ENCODE peak calls at places on chromosomes 6 and 20, in nine cellular contexts. One of them, this sample, is unnamed.

GRCh38 chr6:138821519-138821918 is 25.6 kb downstream of the ECT2L start:
- DNase-seq in posterior cingulate gyrus: no peak
- DNase-seq in heart right ventricle: no peak
- DNase-seq in ELF-1: no peak
- DNase-seq in amniotic stem cell: no peak
- DNase-seq in transverse colon: no peak
- DNase-seq in MM.1S: no peak
- DNase-seq in T-helper 2 cell: no peak
- DNase-seq in GM03348: no peak
- DNase-seq in this sample: no peak

GRCh38 chr6:169249057-169249456 is 4.6 kb downstream of the THBS2 start:
- DNase-seq in posterior cingulate gyrus: no peak
- DNase-seq in heart right ventricle: no peak
- DNase-seq in ELF-1: no peak
- DNase-seq in amniotic stem cell: no peak
- DNase-seq in transverse colon: no peak
- DNase-seq in MM.1S: no peak
- DNase-seq in T-helper 2 cell: no peak
- DNase-seq in GM03348: no peak
- DNase-seq in this sample: no peak

GRCh38 chr6:119079288-119079809 is 885 bp upstream of the FAM184A start:
- DNase-seq in posterior cingulate gyrus: no peak
- DNase-seq in heart right ventricle: no peak
- DNase-seq in ELF-1: no peak
- DNase-seq in amniotic stem cell: no peak
- DNase-seq in transverse colon: no peak
- DNase-seq in MM.1S: no peak
- DNase-seq in T-helper 2 cell: no peak
- DNase-seq in GM03348: peak
- DNase-seq in this sample: no peak

GRCh38 chr20:49252556-49253350 is 25.1 kb downstream of the ZNFX1 start:
- DNase-seq in posterior cingulate gyrus: no peak
- DNase-seq in heart right ventricle: no peak
- DNase-seq in ELF-1: no peak
- DNase-seq in amniotic stem cell: no peak
- DNase-seq in transverse colon: no peak
- DNase-seq in MM.1S: no peak
- DNase-seq in T-helper 2 cell: no peak
- DNase-seq in GM03348: no peak
- DNase-seq in this sample: no peak

GRCh38 chr6:23170044-23170443 is 600.7 kb downstream of the HDGFL1 start:
- DNase-seq in posterior cingulate gyrus: no peak
- DNase-seq in heart right ventricle: no peak
- DNase-seq in ELF-1: no peak
- DNase-seq in amniotic stem cell: no peak
- DNase-seq in transverse colon: no peak
- DNase-seq in MM.1S: no peak
- DNase-seq in T-helper 2 cell: no peak
- DNase-seq in GM03348: no peak
- DNase-seq in this sample: no peak

GRCh38 chr6:41058783-41059181 is 5.8 kb downstream of the APOBEC2 start:
- DNase-seq in posterior cingulate gyrus: no peak
- DNase-seq in heart right ventricle: no peak
- DNase-seq in ELF-1: peak
- DNase-seq in amniotic stem cell: no peak
- DNase-seq in transverse colon: no peak
- DNase-seq in MM.1S: no peak
- DNase-seq in T-helper 2 cell: no peak
- DNase-seq in GM03348: no peak
- DNase-seq in this sample: no peak

GRCh38 chr6:130150906-130151305 is 71.8 kb downstream of the SAMD3 start:
- DNase-seq in posterior cingulate gyrus: no peak
- DNase-seq in heart right ventricle: no peak
- DNase-seq in ELF-1: no peak
- DNase-seq in amniotic stem cell: no peak
- DNase-seq in transverse colon: no peak
- DNase-seq in MM.1S: no peak
- DNase-seq in T-helper 2 cell: no peak
- DNase-seq in GM03348: no peak
- DNase-seq in this sample: no peak

GRCh38 chr6:89350281-89351037 is 2.1 kb downstream of the UBE2J1 start:
- DNase-seq in posterior cingulate gyrus: no peak
- DNase-seq in heart right ventricle: no peak
- DNase-seq in ELF-1: no peak
- DNase-seq in amniotic stem cell: no peak
- DNase-seq in transverse colon: no peak
- DNase-seq in MM.1S: peak
- DNase-seq in T-helper 2 cell: no peak
- DNase-seq in GM03348: peak
- DNase-seq in this sample: no peak

GRCh38 chr6:19415605-19416326 is 421.4 kb upstream of the ID4 start:
- DNase-seq in posterior cingulate gyrus: no peak
- DNase-seq in heart right ventricle: no peak
- DNase-seq in ELF-1: no peak
- DNase-seq in amniotic stem cell: peak
- DNase-seq in transverse colon: no peak
- DNase-seq in MM.1S: no peak
- DNase-seq in T-helper 2 cell: no peak
- DNase-seq in GM03348: peak
- DNase-seq in this sample: no peak

This sample was measured in chondrocyte.